ENCODE peak calls at places on chromosomes 6 and 20, in six cellular contexts. U, N, H, E, J and O are unnamed samples.

GRCh38 chr6:108419934-108420609 is 125.2 kb downstream of the AFG1L start:
- DNase-seq in E (no peak), H (no peak), J (no peak), U (no peak), N (no peak), O (no peak)

GRCh38 chr6:78347191-78347916 is 520.0 kb upstream of the IRAK1BP1 start:
- DNase-seq in E (no peak), H (no peak), U (no peak), J (no peak), N (no peak), O (no peak)

GRCh38 chr20:62406635-62407176 is 379 bp downstream of the CABLES2 start:
- DNase-seq in N (no peak), U (no peak), J (no peak), E (peak; percentile 89), H (no peak), O (no peak)

GRCh38 chr6:74597266-74597665 is 608.6 kb downstream of the COL12A1 start:
- DNase-seq in N (no peak), U (peak; percentile 76), H (no peak), J (no peak), E (no peak), O (no peak)

GRCh38 chr6:126546771-126547170 is 206.9 kb downstream of the CENPW start:
- DNase-seq in E (no peak), N (no peak), J (no peak), H (no peak), U (peak; percentile 0), O (no peak)

GRCh38 chr6:32462609-32463008 is 22.9 kb downstream of the HLA-DRA start:
- DNase-seq in U (no peak), N (no peak), E (no peak), H (no peak), J (no peak), O (no peak)

GRCh38 chr6:112193535-112194051 is 60.8 kb downstream of the LAMA4 start:
- DNase-seq in H (no peak), J (no peak), E (no peak), U (no peak), N (no peak), O (no peak)

GRCh38 chr6:63881791-63882190 is 246.2 kb downstream of the PHF3 start:
- DNase-seq in E (no peak), J (no peak), N (no peak), U (no peak), H (no peak), O (no peak)

GRCh38 chr6:41706876-41707564 is 28.4 kb downstream of the TFEB start:
- DNase-seq in U (peak; percentile 53), N (peak; percentile 61), E (no peak), J (no peak), H (no peak), O (no peak)

GRCh38 chr6:1771324-1771723 is 161.6 kb downstream of the FOXC1 start:
- DNase-seq in H (no peak), J (no peak), U (peak; percentile 44), N (no peak), E (no peak), O (no peak)

GRCh38 chr20:41232971-41233926 is 84.3 kb downstream of the ZHX3 start:
- DNase-seq in J (no peak), H (no peak), E (no peak), N (peak; percentile 59), U (peak; percentile 96), O (peak; percentile 31)

GRCh38 chr6:127031511-127031910 is 87.0 kb upstream of the RSPO3 start:
- DNase-seq in U (no peak), E (no peak), N (no peak), H (no peak), J (no peak), O (no peak)

GRCh38 chr20:56626367-56627121 is 2.6 kb upstream of the TFAP2C start:
- DNase-seq in J (no peak), H (no peak), E (no peak), U (no peak), N (peak; percentile 58), O (no peak)

GRCh38 chr20:51985013-51985415 is 182.7 kb upstream of the SALL4 start:
- DNase-seq in U (peak; percentile 96), H (no peak), E (no peak), N (peak; percentile 23), J (no peak), O (no peak)

GRCh38 chr6:20891161-20891560 is 356.9 kb downstream of the CDKAL1 start:
- DNase-seq in J (no peak), U (no peak), E (no peak), N (no peak), H (no peak), O (no peak)

GRCh38 chr6:137877113-137877512 is 10.1 kb downstream of the TNFAIP3 start:
- DNase-seq in E (no peak), N (no peak), H (no peak), J (no peak), U (no peak), O (no peak)

GRCh38 chr6:87102296-87102695 is 7.4 kb upstream of the CGA start:
- DNase-seq in N (no peak), U (no peak), J (no peak), H (no peak), E (no peak), O (no peak)

GRCh38 chr20:24350923-24351368 is 118.5 kb upstream of the SYNDIG1 start:
- DNase-seq in N (peak; percentile 19), H (no peak), E (no peak), U (no peak), J (no peak), O (no peak)

GRCh38 chr20:35318502-35319157 is 26.4 kb upstream of the FAM83C start:
- DNase-seq in U (peak; percentile 90), N (peak; percentile 32), H (peak; percentile 84), E (no peak), J (peak; percentile 61), O (peak; percentile 56)

GRCh38 chr6:166259296-166259977 is 48.8 kb downstream of the PRR18 start:
- DNase-seq in J (no peak), E (peak; percentile 82), U (no peak), N (no peak), H (peak; percentile 66), O (no peak)

GRCh38 chr6:141452354-141452686 is 680.4 kb upstream of the GJE1 start:
- DNase-seq in U (no peak), N (no peak), J (no peak), E (no peak), H (no peak), O (no peak)

GRCh38 chr6:499617-500016 is 108.1 kb downstream of the IRF4 start:
- DNase-seq in N (no peak), E (no peak), J (no peak), H (no peak), U (no peak), O (no peak)

GRCh38 chr6:116881236-116881635 is 4.2 kb downstream of the RFX6 start:
- DNase-seq in J (no peak), E (no peak), H (no peak), N (no peak), U (no peak), O (no peak)
- TF ChIP-seq CTCF in J (no peak), E (no peak), H (peak; percentile 13), N (no peak), U (peak; percentile 3), O (no peak)

GRCh38 chr6:149140137-149140909 is 177.2 kb upstream of the TAB2 start:
- DNase-seq in H (peak; percentile 67), E (peak; percentile 69), J (no peak), N (no peak), U (no peak), O (no peak)
- TF ChIP-seq POLR2A in H (no peak), E (no peak), J (no peak), N (no peak), U (no peak), O (no peak)

GRCh38 chr6:24060982-24061754 is 64.8 kb upstream of the NRSN1 start:
- DNase-seq in H (no peak), N (no peak), U (no peak), J (no peak), E (no peak), O (no peak)

GRCh38 chr6:24064832-24065231 is 61.2 kb upstream of the NRSN1 start:
- DNase-seq in N (no peak), H (no peak), U (no peak), E (no peak), J (no peak), O (no peak)

GRCh38 chr6:24069546-24069945 is 56.5 kb upstream of the NRSN1 start:
- DNase-seq in N (no peak), H (no peak), J (no peak), U (no peak), E (no peak), O (no peak)

DNA sequence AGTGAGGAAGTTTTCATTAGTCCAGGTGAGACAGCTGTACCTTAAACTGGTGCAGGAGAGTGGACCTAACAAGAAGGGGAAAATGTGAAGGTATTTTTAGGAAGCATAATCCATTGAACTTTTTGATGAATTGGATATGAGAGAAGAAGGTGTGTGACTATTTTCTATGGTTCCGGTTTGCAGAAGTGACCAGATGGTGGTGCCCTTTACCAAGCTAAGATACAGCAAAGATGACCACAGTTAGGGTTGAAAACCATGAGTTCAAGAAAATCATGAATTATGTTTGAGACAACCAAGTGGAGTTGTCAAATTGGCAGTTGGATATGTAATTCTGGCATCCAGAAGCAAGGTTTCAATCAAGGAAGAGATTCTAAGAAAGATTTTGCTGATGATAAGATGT is 61.9 kb upstream of the NRSN1 start:
- DNase-seq in E (no peak), N (no peak), H (no peak), U (no peak), J (no peak), O (no peak)
- TF ChIP-seq CTCF in E (peak; percentile 12), N (no peak), H (peak; percentile 29), U (no peak), J (no peak), O (no peak)

GRCh38 chr20:49278817-49279676 is 1.2 kb upstream of the ZNFX1 start:
- DNase-seq in J (no peak), E (peak; percentile 78), H (peak; percentile 54), U (no peak), N (peak; percentile 31), O (no peak)

GRCh38 chr20:49281059-49281912 is 3.4 kb upstream of the ZNFX1 start:
- DNase-seq in H (no peak), U (no peak), E (no peak), N (no peak), J (no peak), O (no peak)

GRCh38 chr20:49278036-49278816 is at the start of gene ZNFX1:
- DNase-seq in E (peak; percentile 100), H (peak; percentile 100), U (peak; percentile 96), J (peak; percentile 99), N (peak; percentile 99), O (peak; percentile 99)

GRCh38 chr20:49280463-49281058 is 2.7 kb upstream of the ZNFX1 start:
- DNase-seq in E (no peak), U (no peak), J (no peak), N (no peak), H (no peak), O (no peak)

DNA sequence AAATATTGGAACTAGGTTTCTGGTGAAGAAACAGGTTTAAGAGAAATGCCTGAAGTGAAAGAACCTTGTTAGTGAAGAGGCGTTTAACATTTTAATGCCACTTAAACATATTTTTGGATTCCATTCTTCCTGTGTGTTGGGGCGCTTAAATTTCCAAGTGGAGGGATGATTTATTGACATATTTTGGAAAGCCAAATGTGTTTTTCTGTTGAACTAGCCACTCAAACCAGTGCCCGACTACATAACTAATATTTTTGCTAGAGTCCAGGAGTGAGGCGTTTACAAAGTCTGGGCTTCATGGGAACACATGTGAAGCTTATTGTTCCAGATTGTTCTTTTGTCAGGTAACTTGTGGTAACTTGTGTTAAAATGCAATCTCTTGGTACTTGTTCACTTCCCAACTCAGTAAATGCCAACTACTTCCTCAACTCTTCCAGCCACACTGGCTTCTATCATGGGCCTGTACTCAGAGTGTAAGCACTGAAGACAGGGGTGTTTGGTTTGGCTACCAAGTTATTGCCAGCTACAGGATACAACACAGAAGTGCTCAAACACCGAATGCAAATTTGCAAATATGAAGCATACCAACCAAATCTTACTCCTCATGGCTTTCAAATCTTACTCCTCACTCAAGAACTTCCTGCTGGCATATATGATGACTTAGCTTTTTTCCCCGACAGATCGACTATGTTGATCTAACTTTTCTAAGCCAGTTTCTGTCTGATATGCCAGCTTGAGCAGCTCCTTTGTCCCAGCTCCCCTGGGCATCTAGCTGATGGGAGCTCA is 2.0 kb upstream of the ZNFX1 start:
- DNase-seq in J (no peak), N (no peak), E (no peak), H (no peak), U (no peak), O (no peak)
- TF ChIP-seq POLR2A in J (no peak), N (no peak), E (no peak), H (no peak), U (no peak), O (no peak)